ENCODE peak calls at places on chromosome 19, in six cellular contexts. One of them, this sample, is unnamed.

GRCh38 chr19:33207040-33207620 is 13.0 kb downstream of the LRP3 start:
- DNase-seq in foreskin fibroblast: no peak
- DNase-seq in immature natural killer cell: no peak
- DNase-seq in cerebellum: no peak
- DNase-seq in MCF 10A: no peak
- DNase-seq in SW 1271: no peak
- DNase-seq in this sample: no peak

GRCh38 chr19:13410946-13411345 is 95.3 kb downstream of the CACNA1A start:
- DNase-seq in foreskin fibroblast: no peak
- DNase-seq in immature natural killer cell: no peak
- DNase-seq in cerebellum: no peak
- DNase-seq in MCF 10A: no peak
- DNase-seq in SW 1271: no peak
- DNase-seq in this sample: no peak

GRCh38 chr19:13821292-13821691 is 26.0 kb downstream of the ZSWIM4 start:
- DNase-seq in foreskin fibroblast: no peak
- DNase-seq in immature natural killer cell: no peak
- DNase-seq in cerebellum: no peak
- DNase-seq in MCF 10A: no peak
- DNase-seq in SW 1271: no peak
- DNase-seq in this sample: no peak

GRCh38 chr19:2428027-2428690 is 773 bp upstream of the TIMM13 start:
- DNase-seq in foreskin fibroblast: peak
- DNase-seq in immature natural killer cell: no peak
- DNase-seq in cerebellum: peak
- DNase-seq in MCF 10A: no peak
- DNase-seq in SW 1271: no peak
- DNase-seq in this sample: no peak

GRCh38 chr19:35120492-35120891 is 4.9 kb downstream of the FXYD3 start:
- DNase-seq in foreskin fibroblast: peak
- DNase-seq in immature natural killer cell: no peak
- DNase-seq in cerebellum: peak
- DNase-seq in MCF 10A: peak
- DNase-seq in SW 1271: no peak
- DNase-seq in this sample: no peak

GRCh38 chr19:36150586-36150985 is 1.7 kb downstream of the COX7A1 start:
- DNase-seq in foreskin fibroblast: no peak
- DNase-seq in immature natural killer cell: no peak
- DNase-seq in cerebellum: no peak
- DNase-seq in MCF 10A: no peak
- DNase-seq in SW 1271: no peak
- DNase-seq in this sample: no peak

GRCh38 chr19:55451163-55451521 is 8.0 kb upstream of the SHISA7 start:
- DNase-seq in foreskin fibroblast: no peak
- DNase-seq in immature natural killer cell: no peak
- DNase-seq in cerebellum: no peak
- DNase-seq in MCF 10A: no peak
- DNase-seq in SW 1271: no peak
- DNase-seq in this sample: no peak

GRCh38 chr19:31307270-31307669 is 42.0 kb downstream of the TSHZ3 start:
- DNase-seq in foreskin fibroblast: no peak
- DNase-seq in immature natural killer cell: no peak
- DNase-seq in cerebellum: no peak
- DNase-seq in MCF 10A: no peak
- DNase-seq in SW 1271: no peak
- DNase-seq in this sample: no peak

GRCh38 chr19:3194063-3194702 is 8.5 kb downstream of the NCLN start:
- DNase-seq in foreskin fibroblast: no peak
- DNase-seq in immature natural killer cell: no peak
- DNase-seq in cerebellum: no peak
- DNase-seq in MCF 10A: no peak
- DNase-seq in SW 1271: no peak
- DNase-seq in this sample: no peak

GRCh38 chr19:50658438-50659317 is 9.4 kb downstream of the C19orf81 start:
- DNase-seq in foreskin fibroblast: peak
- DNase-seq in immature natural killer cell: peak
- DNase-seq in cerebellum: peak
- DNase-seq in MCF 10A: no peak
- DNase-seq in SW 1271: peak
- DNase-seq in this sample: peak

GRCh38 chr19:27765912-27766725 is 1446.8 kb downstream of the UQCRFS1 start:
- DNase-seq in foreskin fibroblast: no peak
- DNase-seq in immature natural killer cell: no peak
- DNase-seq in cerebellum: no peak
- DNase-seq in MCF 10A: no peak
- DNase-seq in SW 1271: no peak
- DNase-seq in this sample: no peak

GRCh38 chr19:21688464-21688863 is 78.9 kb downstream of the ZNF100 start:
- DNase-seq in foreskin fibroblast: no peak
- DNase-seq in immature natural killer cell: no peak
- DNase-seq in cerebellum: no peak
- DNase-seq in MCF 10A: no peak
- DNase-seq in SW 1271: no peak
- DNase-seq in this sample: no peak

GRCh38 chr19:41521860-41522555 is 54.0 kb upstream of the CEACAM21 start:
- DNase-seq in foreskin fibroblast: peak
- DNase-seq in immature natural killer cell: peak
- DNase-seq in cerebellum: no peak
- DNase-seq in MCF 10A: no peak
- DNase-seq in SW 1271: no peak
- DNase-seq in this sample: no peak

GRCh38 chr19:32914879-32915278 is 45.3 kb upstream of the SLC7A9 start:
- DNase-seq in foreskin fibroblast: peak
- DNase-seq in immature natural killer cell: no peak
- DNase-seq in cerebellum: no peak
- DNase-seq in MCF 10A: peak
- DNase-seq in SW 1271: no peak
- DNase-seq in this sample: no peak

GRCh38 chr19:23365222-23365621 is 30.0 kb downstream of the ZNF91 start:
- DNase-seq in foreskin fibroblast: no peak
- DNase-seq in immature natural killer cell: no peak
- DNase-seq in cerebellum: no peak
- DNase-seq in MCF 10A: no peak
- DNase-seq in SW 1271: no peak
- DNase-seq in this sample: no peak

GRCh38 chr19:18733196-18733647 is 49.7 kb downstream of the CRTC1 start:
- DNase-seq in foreskin fibroblast: peak
- DNase-seq in immature natural killer cell: no peak
- DNase-seq in cerebellum: no peak
- DNase-seq in MCF 10A: no peak
- DNase-seq in SW 1271: no peak
- DNase-seq in this sample: no peak

GRCh38 chr19:46862974-46863632 is 2.3 kb downstream of the ARHGAP35 start:
- DNase-seq in foreskin fibroblast: peak
- DNase-seq in immature natural killer cell: no peak
- DNase-seq in cerebellum: no peak
- DNase-seq in MCF 10A: no peak
- DNase-seq in SW 1271: no peak
- DNase-seq in this sample: no peak

GRCh38 chr19:8371011-8371804 is 7.3 kb downstream of the ANGPTL4 start:
- DNase-seq in foreskin fibroblast: no peak
- DNase-seq in immature natural killer cell: no peak
- DNase-seq in cerebellum: no peak
- DNase-seq in MCF 10A: no peak
- DNase-seq in SW 1271: no peak
- DNase-seq in this sample: no peak

GRCh38 chr19:42280761-42281174 is 11.7 kb downstream of the CIC start:
- DNase-seq in foreskin fibroblast: peak
- DNase-seq in immature natural killer cell: no peak
- DNase-seq in cerebellum: peak
- DNase-seq in MCF 10A: peak
- DNase-seq in SW 1271: no peak
- DNase-seq in this sample: no peak

GRCh38 chr19:51090471-51090870 is 7.8 kb upstream of the KLK14 start:
- DNase-seq in foreskin fibroblast: no peak
- DNase-seq in immature natural killer cell: no peak
- DNase-seq in cerebellum: no peak
- DNase-seq in MCF 10A: no peak
- DNase-seq in SW 1271: no peak
- DNase-seq in this sample: no peak

GRCh38 chr19:4088065-4088679 is 21.5 kb upstream of the ZBTB7A start:
- DNase-seq in foreskin fibroblast: no peak
- DNase-seq in immature natural killer cell: no peak
- DNase-seq in cerebellum: no peak
- DNase-seq in MCF 10A: no peak
- DNase-seq in SW 1271: no peak
- DNase-seq in this sample: no peak

GRCh38 chr19:36112678-36113077 is 1.7 kb downstream of the OVOL3 start:
- DNase-seq in foreskin fibroblast: no peak
- DNase-seq in immature natural killer cell: no peak
- DNase-seq in cerebellum: no peak
- DNase-seq in MCF 10A: no peak
- DNase-seq in SW 1271: no peak
- DNase-seq in this sample: no peak

GRCh38 chr19:40191836-40192646 is 815 bp downstream of the MAP3K10 start:
- DNase-seq in foreskin fibroblast: peak
- DNase-seq in immature natural killer cell: peak
- DNase-seq in cerebellum: peak
- DNase-seq in MCF 10A: peak
- DNase-seq in SW 1271: peak
- DNase-seq in this sample: no peak

GRCh38 chr19:47631681-47632446 is 22.9 kb downstream of the BICRA start:
- DNase-seq in foreskin fibroblast: no peak
- DNase-seq in immature natural killer cell: no peak
- DNase-seq in cerebellum: no peak
- DNase-seq in MCF 10A: no peak
- DNase-seq in SW 1271: no peak
- DNase-seq in this sample: no peak

GRCh38 chr19:45097776-45098520 is 5.0 kb downstream of the PPP1R37 start:
- DNase-seq in foreskin fibroblast: peak
- DNase-seq in immature natural killer cell: no peak
- DNase-seq in cerebellum: no peak
- DNase-seq in MCF 10A: peak
- DNase-seq in SW 1271: peak
- DNase-seq in this sample: no peak

GRCh38 chr19:40381321-40381720 is 8.7 kb downstream of the HIPK4 start:
- DNase-seq in foreskin fibroblast: no peak
- DNase-seq in immature natural killer cell: no peak
- DNase-seq in cerebellum: no peak
- DNase-seq in MCF 10A: no peak
- DNase-seq in SW 1271: peak
- DNase-seq in this sample: no peak

GRCh38 chr19:7559102-7559501 is 23.6 kb downstream of the PNPLA6 start:
- DNase-seq in foreskin fibroblast: peak
- DNase-seq in immature natural killer cell: no peak
- DNase-seq in cerebellum: no peak
- DNase-seq in MCF 10A: no peak
- DNase-seq in SW 1271: no peak
- DNase-seq in this sample: no peak

GRCh38 chr19:10226376-10227214 is 4.5 kb downstream of the S1PR2 start:
- DNase-seq in foreskin fibroblast: peak
- DNase-seq in immature natural killer cell: no peak
- DNase-seq in cerebellum: no peak
- DNase-seq in MCF 10A: no peak
- DNase-seq in SW 1271: no peak
- DNase-seq in this sample: no peak

GRCh38 chr19:30111051-30111450 is 169.0 kb downstream of the URI1 start:
- DNase-seq in foreskin fibroblast: peak
- DNase-seq in immature natural killer cell: no peak
- DNase-seq in cerebellum: no peak
- DNase-seq in MCF 10A: no peak
- DNase-seq in SW 1271: no peak
- DNase-seq in this sample: no peak

GRCh38 chr19:38004505-38005223 is 97.7 kb downstream of the SIPA1L3 start:
- DNase-seq in foreskin fibroblast: peak
- DNase-seq in immature natural killer cell: no peak
- DNase-seq in cerebellum: peak
- DNase-seq in MCF 10A: peak
- DNase-seq in SW 1271: peak
- DNase-seq in this sample: peak

GRCh38 chr19:42531313-42531712 is 3.0 kb upstream of the CEACAM1 start:
- DNase-seq in foreskin fibroblast: no peak
- DNase-seq in immature natural killer cell: no peak
- DNase-seq in cerebellum: no peak
- DNase-seq in MCF 10A: no peak
- DNase-seq in SW 1271: no peak
- DNase-seq in this sample: no peak

This sample was measured in Jurkat, Clone E6-1.